ENCODE peak calls at places on chromosomes 16 and 17, in seven cellular contexts. O is T-cell, Y is substantia nigra, J is skeletal muscle cell, Q is astrocyte of the spinal cord, R is amniotic stem cell, F is SK-N-SH. X is an unnamed sample.

GRCh38 chr17:6430769-6431168 is 4.2 kb downstream of the AIPL1 start:
- DNase-seq in Q (no peak), O (no peak), Y (no peak), F (no peak), J (no peak), R (no peak), X (no peak)

GRCh38 chr17:4220655-4221054 is 43.1 kb downstream of the ANKFY1 start:
- DNase-seq in Q (peak), Y (no peak), J (no peak), F (no peak), O (no peak), R (no peak), X (no peak)

GRCh38 chr17:47862621-47863440 is 11.9 kb upstream of the SP6 start:
- DNase-seq in O (no peak), R (peak), Q (peak), J (no peak), Y (no peak), F (no peak), X (peak)

GRCh38 chr17:61157246-61157887 is 242.3 kb upstream of the TBX2 start:
- DNase-seq in F (peak), R (no peak), Y (no peak), O (no peak), J (no peak), Q (peak), X (peak)

GRCh38 chr17:64149196-64149595 is 19.3 kb upstream of the ERN1 start:
- DNase-seq in O (no peak), Y (no peak), F (no peak), J (no peak), R (no peak), Q (no peak), X (no peak)

GRCh38 chr16:23944381-23944780 is 108.6 kb downstream of the PRKCB start:
- DNase-seq in J (no peak), Y (no peak), O (no peak), R (no peak), F (no peak), Q (no peak), X (no peak)

GRCh38 chr17:72361892-72362291 is 241.1 kb downstream of the SOX9 start:
- DNase-seq in Y (no peak), F (no peak), Q (peak), O (no peak), J (no peak), R (no peak), X (peak)

GRCh38 chr16:24729967-24730815 is 740 bp downstream of the TNRC6A start:
- DNase-seq in Y (no peak), F (peak), Q (peak), R (peak), J (no peak), O (peak), X (peak)

GRCh38 chr16:88581033-88581432 is 10.8 kb downstream of the ZC3H18 start:
- DNase-seq in O (no peak), Q (no peak), Y (no peak), F (no peak), R (no peak), J (no peak), X (no peak)

GRCh38 chr17:12712941-12713340 is 47.3 kb downstream of the MYOCD start:
- DNase-seq in J (peak), Y (no peak), Q (no peak), R (no peak), O (no peak), F (no peak), X (no peak)

GRCh38 chr17:13024526-13025263 is 6.9 kb upstream of the ELAC2 start:
- DNase-seq in F (peak), J (no peak), Q (peak), O (peak), Y (no peak), R (no peak), X (peak)

GRCh38 chr17:61007980-61008379 is 330.3 kb downstream of the BCAS3 start:
- DNase-seq in Q (peak), F (no peak), J (no peak), O (no peak), Y (no peak), R (no peak), X (peak)